ENCODE peak calls at places on chromosomes 7 and 10, in four cellular contexts. I is HepG2, S is WTC11, C is K562. R is an unnamed sample.

GRCh38 chr7:131999193-131999592 is 442.8 kb upstream of the PODXL start:
- DNase-seq in I (no peak), C (no peak), S (no peak), R (no peak)

GRCh38 chr7:44341399-44341798 is 16.0 kb upstream of the CAMK2B start:
- DNase-seq in C (no peak), S (no peak), I (no peak), R (no peak)

GRCh38 chr7:108313086-108313485 is 143.2 kb downstream of the NRCAM start:
- DNase-seq in S (no peak), C (no peak), I (no peak), R (no peak)

GRCh38 chr7:722847-723246 is 3.7 kb upstream of the DNAAF5 start:
- DNase-seq in C (no peak), I (no peak), S (no peak), R (no peak)

GRCh38 chr7:100160067-100160466 is 1.5 kb upstream of the TRAPPC14 start:
- DNase-seq in C (no peak), I (no peak), S (no peak), R (no peak)

GRCh38 chr10:71351628-71352319 is 32.7 kb downstream of the SLC29A3 start:
- DNase-seq in I (no peak), S (no peak), C (no peak), R (no peak)

GRCh38 chr7:147803625-147804024 is 786.9 kb upstream of the C7orf33 start:
- DNase-seq in S (no peak), I (no peak), C (no peak), R (peak)

GRCh38 chr10:12782537-12782936 is 219.0 kb downstream of the CCDC3 start:
- DNase-seq in C (peak), I (peak), S (peak), R (peak)

GRCh38 chr7:152366662-152367061 is 69.1 kb downstream of the KMT2C start:
- DNase-seq in I (no peak), C (no peak), S (no peak), R (no peak)

GRCh38 chr7:2978403-2978802 is 65.3 kb downstream of the CARD11 start:
- DNase-seq in S (peak), C (no peak), I (no peak), R (no peak)

GRCh38 chr10:109929501-109930219 is 6.3 kb upstream of the XPNPEP1 start:
- DNase-seq in S (no peak), C (no peak), I (no peak), R (no peak)

GRCh38 chr10:112271982-112272381 is 11.2 kb upstream of the TECTB start:
- DNase-seq in C (no peak), S (no peak), I (no peak), R (no peak)

GRCh38 chr7:105806592-105807266 is 69.7 kb downstream of the ATXN7L1 start:
- DNase-seq in I (no peak), S (no peak), C (no peak), R (no peak)

GRCh38 chr7:79227035-79227434 is 226.4 kb downstream of the MAGI2 start:
- DNase-seq in C (no peak), S (no peak), I (no peak), R (no peak)

GRCh38 chr10:122795924-122796323 is 49.7 kb downstream of the CUZD1 start:
- DNase-seq in S (no peak), C (no peak), I (no peak), R (no peak)

GRCh38 chr10:125146791-125147604 is 13.4 kb downstream of the CTBP2 start:
- DNase-seq in C (no peak), S (no peak), I (no peak), R (no peak)

GRCh38 chr7:4880218-4880617 is 3.3 kb downstream of the RADIL start:
- DNase-seq in I (no peak), C (no peak), S (no peak), R (no peak)

GRCh38 chr7:105910172-105910571 is 33.8 kb upstream of the ATXN7L1 start:
- DNase-seq in C (no peak), I (no peak), S (no peak), R (no peak)

GRCh38 chr7:135275971-135276580 is 42.4 kb downstream of the STRA8 start:
- DNase-seq in I (no peak), C (no peak), S (no peak), R (no peak)

GRCh38 chr10:98186681-98187080 is 52.2 kb downstream of the R3HCC1L start:
- DNase-seq in S (no peak), I (no peak), C (no peak), R (no peak)

GRCh38 chr7:80724249-80724871 is 85.9 kb downstream of the CD36 start:
- DNase-seq in I (peak), C (no peak), S (no peak), R (no peak)

GRCh38 chr7:131196808-131197207 is 130.9 kb upstream of the MKLN1 start:
- DNase-seq in C (no peak), S (no peak), I (no peak), R (no peak)

GRCh38 chr7:132380065-132380464 is 196.2 kb downstream of the PLXNA4 start:
- DNase-seq in C (no peak), S (no peak), I (peak), R (no peak)

GRCh38 chr7:159088016-159088865 is 56.4 kb downstream of the VIPR2 start:
- DNase-seq in S (no peak), C (no peak), I (no peak), R (no peak)

GRCh38 chr10:73906524-73907447 is 4.1 kb upstream of the PLAU start:
- DNase-seq in S (peak), C (no peak), I (peak), R (peak)

GRCh38 chr7:106140406-106141173 is 28.5 kb upstream of the SYPL1 start:
- DNase-seq in C (no peak), I (no peak), S (no peak), R (no peak)

GRCh38 chr10:76883596-76883995 is 754.0 kb downstream of the KCNMA1 start:
- DNase-seq in S (no peak), C (no peak), I (no peak), R (no peak)

GRCh38 chr10:46530249-46531186 is 25.9 kb downstream of the GPRIN2 start:
- DNase-seq in S (peak), I (peak), C (no peak), R (no peak)

GRCh38 chr10:81873231-81873931 is 1.6 kb upstream of the NRG3 start:
- DNase-seq in C (no peak), I (no peak), S (no peak), R (no peak)

GRCh38 chr7:81990395-81990794 is 220.5 kb upstream of the HGF start:
- DNase-seq in C (no peak), S (no peak), I (no peak), R (no peak)

GRCh38 chr7:140058517-140058916 is 4.2 kb downstream of the PARP12 start:
- DNase-seq in I (no peak), S (no peak), C (no peak), R (no peak)
- TF ChIP-seq ELF4 in I (no peak), S (no peak), C (no peak), R (no peak)

GRCh38 chr10:56880541-56880940 is 519.5 kb upstream of the ZWINT start:
- DNase-seq in S (no peak), I (no peak), C (no peak), R (no peak)

DNA sequence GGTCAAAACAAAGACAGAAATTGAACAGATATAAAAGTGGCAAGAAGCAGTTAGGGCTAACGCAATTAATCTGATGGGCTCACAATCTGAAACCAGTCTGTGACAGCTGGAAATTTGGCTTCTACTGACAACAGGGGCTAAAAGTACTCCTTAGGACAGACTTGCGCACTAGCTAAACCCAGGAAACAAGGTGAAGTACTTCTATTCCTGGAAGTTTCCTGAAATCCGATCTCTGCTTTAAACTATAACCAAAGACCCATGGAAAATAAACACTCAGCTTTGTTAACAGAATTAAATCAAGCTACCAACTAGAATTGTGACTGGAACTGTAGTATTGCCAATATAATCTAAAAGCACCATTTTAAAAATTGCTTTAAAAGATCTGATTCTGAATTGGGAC is 520.2 kb upstream of the ZWINT start:
- DNase-seq in C (no peak), S (no peak), I (no peak), R (peak)
- TF ChIP-seq ELF4 in C (no peak), S (no peak), I (no peak), R (no peak)

GRCh38 chr7:73427902-73428696 is 5.5 kb upstream of the FZD9 start:
- DNase-seq in S (peak), C (no peak), I (no peak), R (no peak)
- TF ChIP-seq ELF4 in S (no peak), C (no peak), I (no peak), R (no peak)

DNA sequence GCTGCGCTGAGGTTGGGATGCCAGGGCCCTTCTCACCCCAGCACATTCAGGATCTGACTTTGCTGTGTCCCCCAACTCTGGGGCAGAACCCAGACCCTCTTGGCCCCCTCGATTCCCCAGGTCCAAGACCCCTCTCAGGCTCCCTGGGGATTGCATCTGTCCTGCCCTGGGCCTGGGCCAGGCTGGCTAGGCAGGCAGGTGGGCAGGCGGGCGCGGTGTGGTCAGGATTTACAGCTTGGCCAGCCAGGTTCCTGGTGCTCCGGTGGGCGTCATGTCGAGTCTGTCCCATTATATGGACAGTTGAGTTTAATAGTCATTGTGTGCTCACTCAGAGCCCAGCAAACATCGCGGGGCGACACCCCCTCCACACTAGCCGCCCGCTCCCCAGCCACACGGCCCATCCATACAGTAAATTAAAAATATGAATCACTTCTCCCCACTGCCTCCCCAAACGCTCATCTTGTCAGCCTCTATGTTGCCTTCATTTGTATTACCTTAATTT is 23.5 kb downstream of the POLL start:
- DNase-seq in I (no peak), S (no peak), C (no peak), R (no peak)
- TF ChIP-seq ELF4 in I (no peak), S (no peak), C (no peak), R (no peak)

DNA sequence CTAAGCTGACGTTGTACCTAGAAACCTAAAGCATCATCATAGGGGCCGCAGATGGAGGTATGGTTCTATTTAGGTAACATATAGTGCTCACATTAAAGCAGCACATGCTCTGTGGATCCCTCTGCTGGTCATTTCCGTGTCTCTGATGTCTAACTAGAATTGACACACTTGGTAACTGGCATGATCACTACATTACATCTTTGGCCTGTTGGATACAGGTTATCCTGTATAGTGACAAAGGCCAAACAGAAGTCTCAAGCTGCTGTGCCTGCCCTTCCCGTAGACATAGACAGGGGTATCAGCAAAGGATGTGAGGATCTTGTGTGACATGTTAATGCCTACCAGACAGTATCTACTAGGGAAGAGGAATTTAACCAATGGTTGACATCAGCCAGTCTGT is 51.2 kb downstream of the KIF5B start:
- DNase-seq in S (peak), C (peak), I (peak), R (peak)
- TF ChIP-seq ELF4 in S (no peak), C (no peak), I (no peak), R (no peak)

R was measured in HEK293T.